ENCODE peak calls at places on chromosomes 3 and 15, in four cellular contexts. One of them, this sample, is unnamed.

GRCh38 chr15:98440917-98441316 is 207.4 kb upstream of the IGF1R start:
- DNase-seq in left colon: no peak
- DNase-seq in DMS153: no peak
- DNase-seq in epithelial cell of esophagus: peak
- DNase-seq in this sample: no peak

GRCh38 chr3:30156586-30157498 is 449.6 kb upstream of the TGFBR2 start:
- DNase-seq in left colon: no peak
- DNase-seq in DMS153: no peak
- DNase-seq in epithelial cell of esophagus: no peak
- DNase-seq in this sample: no peak

GRCh38 chr15:74869372-74869725 is 3.8 kb downstream of the SCAMP2 start:
- DNase-seq in left colon: no peak
- DNase-seq in DMS153: no peak
- DNase-seq in epithelial cell of esophagus: no peak
- DNase-seq in this sample: no peak

GRCh38 chr15:41892621-41893421 is 1.0 kb downstream of the SPTBN5 start:
- DNase-seq in left colon: peak
- DNase-seq in DMS153: no peak
- DNase-seq in epithelial cell of esophagus: no peak
- DNase-seq in this sample: no peak

GRCh38 chr15:94083467-94083991 is 147.8 kb upstream of the MCTP2 start:
- DNase-seq in left colon: no peak
- DNase-seq in DMS153: no peak
- DNase-seq in epithelial cell of esophagus: peak
- DNase-seq in this sample: no peak

GRCh38 chr3:139937674-139938279 is 2.8 kb downstream of the CLSTN2 start:
- DNase-seq in left colon: peak
- DNase-seq in DMS153: no peak
- DNase-seq in epithelial cell of esophagus: peak
- DNase-seq in this sample: no peak

GRCh38 chr15:56919708-56920637 is 1.5 kb downstream of the TCF12 start:
- DNase-seq in left colon: peak
- DNase-seq in DMS153: no peak
- DNase-seq in epithelial cell of esophagus: peak
- DNase-seq in this sample: no peak

GRCh38 chr3:73098873-73099272 is 37.4 kb downstream of the EBLN2 start:
- DNase-seq in left colon: no peak
- DNase-seq in DMS153: no peak
- DNase-seq in epithelial cell of esophagus: no peak
- DNase-seq in this sample: no peak

GRCh38 chr3:78287085-78287484 is 1247.2 kb downstream of the ROBO2 start:
- DNase-seq in left colon: no peak
- DNase-seq in DMS153: no peak
- DNase-seq in epithelial cell of esophagus: no peak
- DNase-seq in this sample: no peak

GRCh38 chr15:80596521-80596976 is 98.6 kb upstream of the ABHD17C start:
- DNase-seq in left colon: peak
- DNase-seq in DMS153: no peak
- DNase-seq in epithelial cell of esophagus: peak
- DNase-seq in this sample: no peak

GRCh38 chr3:116064646-116065045 is 380.6 kb downstream of the LSAMP start:
- DNase-seq in left colon: no peak
- DNase-seq in DMS153: no peak
- DNase-seq in epithelial cell of esophagus: peak
- DNase-seq in this sample: no peak

GRCh38 chr3:58429657-58430056 is 4.0 kb downstream of the PDHB start:
- DNase-seq in left colon: no peak
- DNase-seq in DMS153: no peak
- DNase-seq in epithelial cell of esophagus: no peak
- DNase-seq in this sample: no peak

GRCh38 chr3:38587548-38588131 is 61.8 kb downstream of the SCN5A start:
- DNase-seq in left colon: no peak
- DNase-seq in DMS153: no peak
- DNase-seq in epithelial cell of esophagus: no peak
- DNase-seq in this sample: no peak

GRCh38 chr15:84748274-84749110 is at the start of gene ZNF592:
- DNase-seq in left colon: peak
- DNase-seq in DMS153: no peak
- DNase-seq in epithelial cell of esophagus: peak
- DNase-seq in this sample: no peak

GRCh38 chr15:35936284-35936683 is 390.3 kb upstream of the DPH6 start:
- DNase-seq in left colon: no peak
- DNase-seq in DMS153: no peak
- DNase-seq in epithelial cell of esophagus: no peak
- DNase-seq in this sample: no peak

GRCh38 chr3:185153861-185154629 is 1.2 kb upstream of the C3orf70 start:
- DNase-seq in left colon: no peak
- DNase-seq in DMS153: no peak
- DNase-seq in epithelial cell of esophagus: no peak
- DNase-seq in this sample: no peak

GRCh38 chr3:127689266-127689860 is 16.6 kb downstream of the ABTB1 start:
- DNase-seq in left colon: peak
- DNase-seq in DMS153: no peak
- DNase-seq in epithelial cell of esophagus: no peak
- DNase-seq in this sample: no peak

GRCh38 chr15:68719676-68720075 is 101.0 kb downstream of the ANP32A start:
- DNase-seq in left colon: no peak
- DNase-seq in DMS153: no peak
- DNase-seq in epithelial cell of esophagus: peak
- DNase-seq in this sample: no peak

GRCh38 chr3:168034152-168034928 is 61.4 kb downstream of the GOLIM4 start:
- DNase-seq in left colon: no peak
- DNase-seq in DMS153: no peak
- DNase-seq in epithelial cell of esophagus: peak
- DNase-seq in this sample: no peak

GRCh38 chr15:57356636-57357035 is 19.7 kb upstream of the CGNL1 start:
- DNase-seq in left colon: no peak
- DNase-seq in DMS153: no peak
- DNase-seq in epithelial cell of esophagus: peak
- DNase-seq in this sample: no peak

GRCh38 chr15:85415779-85416178 is 35.4 kb downstream of the AKAP13 start:
- DNase-seq in left colon: no peak
- DNase-seq in DMS153: no peak
- DNase-seq in epithelial cell of esophagus: no peak
- DNase-seq in this sample: no peak

GRCh38 chr3:100465871-100466777 is 26.3 kb upstream of the TMEM45A start:
- DNase-seq in left colon: no peak
- DNase-seq in DMS153: no peak
- DNase-seq in epithelial cell of esophagus: no peak
- DNase-seq in this sample: no peak

GRCh38 chr15:71252036-71252898 is 137.0 kb downstream of the THSD4 start:
- DNase-seq in left colon: no peak
- DNase-seq in DMS153: no peak
- DNase-seq in epithelial cell of esophagus: peak
- DNase-seq in this sample: no peak

GRCh38 chr3:2098398-2099027 is at the start of gene CNTN4:
- DNase-seq in left colon: peak
- DNase-seq in DMS153: peak
- DNase-seq in epithelial cell of esophagus: peak
- DNase-seq in this sample: no peak

GRCh38 chr3:141308588-141309218 is 59.6 kb upstream of the ZBTB38 start:
- DNase-seq in left colon: peak
- DNase-seq in DMS153: peak
- DNase-seq in epithelial cell of esophagus: peak
- DNase-seq in this sample: no peak

GRCh38 chr3:167350245-167350862 is 29.7 kb downstream of the ZBBX start:
- DNase-seq in left colon: no peak
- DNase-seq in DMS153: no peak
- DNase-seq in epithelial cell of esophagus: peak
- DNase-seq in this sample: no peak

GRCh38 chr15:68602484-68603240 is 23.9 kb downstream of the CORO2B start:
- DNase-seq in left colon: no peak
- DNase-seq in DMS153: no peak
- DNase-seq in epithelial cell of esophagus: no peak
- DNase-seq in this sample: no peak

GRCh38 chr3:52456169-52456799 is 880 bp downstream of the NISCH start:
- DNase-seq in left colon: no peak
- DNase-seq in DMS153: no peak
- DNase-seq in epithelial cell of esophagus: no peak
- DNase-seq in this sample: no peak

GRCh38 chr3:136008732-136009456 is 43.4 kb downstream of the PPP2R3A start:
- DNase-seq in left colon: no peak
- DNase-seq in DMS153: no peak
- DNase-seq in epithelial cell of esophagus: no peak
- DNase-seq in this sample: no peak

GRCh38 chr3:53707222-53707621 is 139.0 kb downstream of the CHDH start:
- DNase-seq in left colon: no peak
- DNase-seq in DMS153: no peak
- DNase-seq in epithelial cell of esophagus: no peak
- DNase-seq in this sample: no peak

GRCh38 chr3:183317271-183317670 is 64.2 kb downstream of the B3GNT5 start:
- DNase-seq in left colon: no peak
- DNase-seq in DMS153: no peak
- DNase-seq in epithelial cell of esophagus: peak
- DNase-seq in this sample: no peak

GRCh38 chr15:90749754-90750153 is 32.6 kb downstream of the BLM start:
- DNase-seq in left colon: no peak
- DNase-seq in DMS153: no peak
- DNase-seq in epithelial cell of esophagus: no peak
- DNase-seq in this sample: no peak

GRCh38 chr3:14358426-14359211 is 43.8 kb upstream of the SLC6A6 start:
- DNase-seq in left colon: peak
- DNase-seq in DMS153: no peak
- DNase-seq in epithelial cell of esophagus: peak
- DNase-seq in this sample: no peak

GRCh38 chr15:100842756-100843730 is 36.6 kb upstream of the ALDH1A3 start:
- DNase-seq in left colon: no peak
- DNase-seq in DMS153: no peak
- DNase-seq in epithelial cell of esophagus: no peak
- DNase-seq in this sample: no peak

This sample was measured in cortex of kidney.